ENCODE peak calls at places on chromosomes 5 and 9, in ten cellular contexts. One of them, this sample, is unnamed. For H3K4me1 and H3K9me3, the result is how much of the 10 kb centered on the place peaks cover.

GRCh38 chr5:167594750-167595149 is 696.7 kb upstream of the WWC1 start:
- DNase-seq in uterus: no peak
- DNase-seq in astrocyte: no peak
- DNase-seq in heart left ventricle: no peak
- DNase-seq in A673: no peak
- DNase-seq in osteoblast: no peak
- DNase-seq in ovary: no peak
- DNase-seq in endothelial cell of umbilical vein: no peak
- DNase-seq in ascending aorta: no peak
- DNase-seq in stomach: no peak
- DNase-seq in this sample: peak

GRCh38 chr9:76136986-76137385 is 246.5 kb downstream of the PCSK5 start:
- DNase-seq in uterus: no peak
- DNase-seq in astrocyte: peak
- DNase-seq in heart left ventricle: no peak
- DNase-seq in A673: no peak
- DNase-seq in osteoblast: no peak
- DNase-seq in ovary: peak
- DNase-seq in endothelial cell of umbilical vein: peak
- DNase-seq in ascending aorta: no peak
- DNase-seq in stomach: no peak
- DNase-seq in this sample: peak

GRCh38 chr9:129523953-129524847 is 96.7 kb downstream of the C9orf50 start:
- DNase-seq in uterus: no peak
- DNase-seq in astrocyte: no peak
- DNase-seq in heart left ventricle: no peak
- DNase-seq in A673: no peak
- DNase-seq in osteoblast: no peak
- DNase-seq in ovary: no peak
- DNase-seq in endothelial cell of umbilical vein: no peak
- DNase-seq in ascending aorta: no peak
- DNase-seq in stomach: no peak
- DNase-seq in this sample: no peak

GRCh38 chr5:132261881-132262845 is 4.7 kb downstream of the PDLIM4 start:
- DNase-seq in uterus: no peak
- DNase-seq in astrocyte: no peak
- DNase-seq in heart left ventricle: no peak
- DNase-seq in A673: no peak
- DNase-seq in osteoblast: no peak
- DNase-seq in ovary: no peak
- DNase-seq in endothelial cell of umbilical vein: no peak
- DNase-seq in ascending aorta: no peak
- DNase-seq in stomach: no peak
- DNase-seq in this sample: no peak

GRCh38 chr9:105187781-105188180 is 56.7 kb upstream of the SLC44A1 start:
- DNase-seq in uterus: no peak
- DNase-seq in astrocyte: peak
- DNase-seq in heart left ventricle: no peak
- DNase-seq in A673: no peak
- DNase-seq in osteoblast: peak
- DNase-seq in ovary: no peak
- DNase-seq in endothelial cell of umbilical vein: peak
- DNase-seq in ascending aorta: no peak
- DNase-seq in stomach: no peak
- DNase-seq in this sample: peak

GRCh38 chr5:119378075-119378699 is 22.4 kb downstream of the TNFAIP8 start:
- DNase-seq in uterus: no peak
- DNase-seq in astrocyte: no peak
- DNase-seq in heart left ventricle: no peak
- DNase-seq in A673: no peak
- DNase-seq in osteoblast: peak
- DNase-seq in ovary: no peak
- DNase-seq in endothelial cell of umbilical vein: no peak
- DNase-seq in ascending aorta: no peak
- DNase-seq in stomach: no peak
- DNase-seq in this sample: peak

GRCh38 chr5:102755691-102756371 is 726 bp downstream of the PAM start:
- DNase-seq in uterus: peak
- DNase-seq in astrocyte: peak
- DNase-seq in heart left ventricle: peak
- DNase-seq in A673: peak
- DNase-seq in osteoblast: peak
- DNase-seq in ovary: peak
- DNase-seq in endothelial cell of umbilical vein: peak
- DNase-seq in ascending aorta: peak
- DNase-seq in stomach: peak
- DNase-seq in this sample: peak

GRCh38 chr5:15249152-15249551 is 250.8 kb upstream of the FBXL7 start:
- DNase-seq in uterus: no peak
- DNase-seq in astrocyte: peak
- DNase-seq in heart left ventricle: no peak
- DNase-seq in A673: no peak
- DNase-seq in osteoblast: no peak
- DNase-seq in ovary: no peak
- DNase-seq in endothelial cell of umbilical vein: peak
- DNase-seq in ascending aorta: no peak
- DNase-seq in stomach: no peak
- DNase-seq in this sample: peak

GRCh38 chr9:36441966-36442365 is 41.9 kb upstream of the RNF38 start:
- DNase-seq in uterus: no peak
- DNase-seq in astrocyte: no peak
- DNase-seq in heart left ventricle: no peak
- DNase-seq in A673: peak
- DNase-seq in osteoblast: no peak
- DNase-seq in ovary: no peak
- DNase-seq in endothelial cell of umbilical vein: no peak
- DNase-seq in ascending aorta: no peak
- DNase-seq in stomach: no peak
- DNase-seq in this sample: no peak

GRCh38 chr9:116175616-116176015 is 22.0 kb downstream of the PAPPA start:
- DNase-seq in uterus: no peak
- DNase-seq in astrocyte: no peak
- DNase-seq in heart left ventricle: no peak
- DNase-seq in A673: no peak
- DNase-seq in osteoblast: no peak
- DNase-seq in ovary: no peak
- DNase-seq in endothelial cell of umbilical vein: no peak
- DNase-seq in ascending aorta: no peak
- DNase-seq in stomach: no peak
- DNase-seq in this sample: peak

GRCh38 chr9:26264709-26265601 is 586.7 kb upstream of the TUSC1 start:
- DNase-seq in uterus: no peak
- DNase-seq in astrocyte: peak
- DNase-seq in heart left ventricle: no peak
- DNase-seq in A673: peak
- DNase-seq in osteoblast: no peak
- DNase-seq in ovary: no peak
- DNase-seq in endothelial cell of umbilical vein: peak
- DNase-seq in ascending aorta: no peak
- DNase-seq in stomach: no peak
- DNase-seq in this sample: peak

GRCh38 chr5:72208324-72208723 is 101.0 kb downstream of the MAP1B start:
- DNase-seq in uterus: no peak
- DNase-seq in astrocyte: no peak
- DNase-seq in heart left ventricle: no peak
- DNase-seq in A673: no peak
- DNase-seq in osteoblast: no peak
- DNase-seq in ovary: no peak
- DNase-seq in endothelial cell of umbilical vein: no peak
- DNase-seq in ascending aorta: no peak
- DNase-seq in stomach: no peak
- DNase-seq in this sample: no peak

GRCh38 chr5:72213482-72213881 is 106.2 kb downstream of the MAP1B start:
- DNase-seq in uterus: no peak
- DNase-seq in astrocyte: no peak
- DNase-seq in heart left ventricle: no peak
- DNase-seq in A673: no peak
- DNase-seq in osteoblast: no peak
- DNase-seq in ovary: no peak
- DNase-seq in endothelial cell of umbilical vein: no peak
- DNase-seq in ascending aorta: no peak
- DNase-seq in stomach: no peak
- DNase-seq in this sample: no peak

GRCh38 chr5:72212171-72212570 is 104.9 kb downstream of the MAP1B start:
- DNase-seq in uterus: no peak
- DNase-seq in astrocyte: no peak
- DNase-seq in heart left ventricle: no peak
- DNase-seq in A673: no peak
- DNase-seq in osteoblast: no peak
- DNase-seq in ovary: no peak
- DNase-seq in endothelial cell of umbilical vein: no peak
- DNase-seq in ascending aorta: no peak
- DNase-seq in stomach: no peak
- DNase-seq in this sample: no peak

GRCh38 chr5:72209515-72210115 is 102.3 kb downstream of the MAP1B start:
- DNase-seq in uterus: no peak
- DNase-seq in astrocyte: peak
- DNase-seq in heart left ventricle: no peak
- DNase-seq in A673: peak
- DNase-seq in osteoblast: no peak
- DNase-seq in ovary: no peak
- DNase-seq in endothelial cell of umbilical vein: peak
- DNase-seq in ascending aorta: no peak
- DNase-seq in stomach: no peak
- DNase-seq in this sample: no peak

DNA sequence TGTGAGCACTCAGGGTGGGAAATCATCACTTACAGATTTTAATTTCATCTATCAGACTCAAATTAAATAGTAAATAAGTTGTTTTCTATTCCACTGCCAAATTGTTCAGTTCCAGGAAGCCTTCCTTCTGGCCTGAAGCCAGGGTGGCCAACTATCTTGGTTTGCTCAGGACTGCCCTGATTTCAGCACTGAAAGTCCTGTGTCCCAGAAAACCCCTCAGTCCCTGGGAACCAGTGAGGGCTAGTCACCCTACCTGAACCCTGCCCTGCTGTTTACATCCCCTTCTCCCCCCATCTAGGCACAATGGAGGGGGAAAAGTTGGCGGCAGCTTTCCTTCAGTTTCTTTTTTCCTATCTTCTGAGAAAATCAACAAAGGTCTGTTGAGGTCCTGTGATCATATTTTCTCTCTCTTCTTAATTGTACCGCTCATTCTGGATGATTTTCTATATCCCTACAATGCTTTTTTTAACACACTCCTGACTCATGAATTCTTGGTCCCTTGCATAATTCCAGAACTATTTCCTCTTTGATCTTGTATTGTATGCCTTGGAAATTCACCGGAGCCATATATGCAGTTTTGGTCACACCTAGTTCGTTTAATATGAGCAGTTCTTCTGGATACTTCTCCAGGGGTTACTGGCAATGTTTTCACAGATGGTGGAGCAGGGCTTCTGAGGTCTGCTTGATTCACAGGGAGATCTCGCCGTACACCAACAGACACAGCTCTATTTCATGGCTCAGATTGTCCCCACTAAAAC is 103.8 kb downstream of the MAP1B start:
- DNase-seq in uterus: peak
- DNase-seq in astrocyte: peak
- DNase-seq in heart left ventricle: peak
- DNase-seq in A673: no peak
- DNase-seq in osteoblast: peak
- DNase-seq in ovary: peak
- DNase-seq in endothelial cell of umbilical vein: peak
- DNase-seq in ascending aorta: no peak
- DNase-seq in stomach: peak
- DNase-seq in this sample: peak
- H3K4me3 ChIP-seq in uterus: no peak
- H3K4me3 ChIP-seq in astrocyte: peak
- H3K4me3 ChIP-seq in heart left ventricle: no peak
- H3K4me3 ChIP-seq in A673: no peak
- H3K4me3 ChIP-seq in osteoblast: peak
- H3K4me3 ChIP-seq in ovary: no peak
- H3K4me3 ChIP-seq in endothelial cell of umbilical vein: no peak
- H3K4me3 ChIP-seq in ascending aorta: no peak
- H3K4me3 ChIP-seq in stomach: no peak
- H3K4me3 ChIP-seq in this sample: peak

GRCh38 chr9:113237026-113237425 is 15.7 kb downstream of the SLC31A1 start:
- DNase-seq in uterus: no peak
- DNase-seq in astrocyte: no peak
- DNase-seq in heart left ventricle: no peak
- DNase-seq in A673: no peak
- DNase-seq in osteoblast: no peak
- DNase-seq in ovary: no peak
- DNase-seq in endothelial cell of umbilical vein: no peak
- DNase-seq in ascending aorta: no peak
- DNase-seq in stomach: no peak
- DNase-seq in this sample: no peak
- H3K4me1 ChIP-seq in uterus: under half
- H3K4me1 ChIP-seq in astrocyte: under half
- H3K4me1 ChIP-seq in heart left ventricle: under half
- H3K4me1 ChIP-seq in A673: under half
- H3K4me1 ChIP-seq in osteoblast: under half
- H3K4me1 ChIP-seq in ovary: under half
- H3K4me1 ChIP-seq in endothelial cell of umbilical vein: under half
- H3K4me1 ChIP-seq in ascending aorta: under half
- H3K4me1 ChIP-seq in stomach: under half
- H3K4me1 ChIP-seq in this sample: under half

DNA sequence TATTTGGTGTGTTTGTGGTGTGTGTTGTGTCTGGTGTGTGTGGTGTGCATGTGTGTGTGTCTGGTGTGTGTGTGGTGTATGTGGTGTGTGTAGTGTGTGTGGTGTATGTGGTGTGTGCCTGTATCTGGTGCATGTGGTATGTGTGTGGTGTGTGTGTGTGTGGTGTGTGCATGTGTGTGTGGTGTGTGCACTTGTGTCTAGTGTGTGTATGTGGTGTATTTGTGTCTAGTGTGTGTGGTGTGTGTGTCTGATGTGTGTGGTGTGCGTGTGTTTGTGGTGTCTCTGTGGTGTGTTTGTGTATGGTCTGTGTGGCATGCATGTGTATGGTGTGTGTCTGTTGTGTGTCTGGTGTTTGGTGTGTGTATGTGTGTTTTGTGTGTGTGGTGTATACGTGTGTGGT is 71.1 kb downstream of the CACNA1B start:
- DNase-seq in uterus: no peak
- DNase-seq in astrocyte: no peak
- DNase-seq in heart left ventricle: no peak
- DNase-seq in A673: no peak
- DNase-seq in osteoblast: no peak
- DNase-seq in ovary: no peak
- DNase-seq in endothelial cell of umbilical vein: no peak
- DNase-seq in ascending aorta: no peak
- DNase-seq in stomach: no peak
- DNase-seq in this sample: no peak
- H3K9me3 ChIP-seq in uterus: under half
- H3K9me3 ChIP-seq in astrocyte: under half
- H3K9me3 ChIP-seq in heart left ventricle: under half
- H3K9me3 ChIP-seq in A673: under half
- H3K9me3 ChIP-seq in osteoblast: under half
- H3K9me3 ChIP-seq in ovary: under half
- H3K9me3 ChIP-seq in endothelial cell of umbilical vein: under half
- H3K9me3 ChIP-seq in ascending aorta: under half
- H3K9me3 ChIP-seq in stomach: under half
- H3K9me3 ChIP-seq in this sample: under half

DNA sequence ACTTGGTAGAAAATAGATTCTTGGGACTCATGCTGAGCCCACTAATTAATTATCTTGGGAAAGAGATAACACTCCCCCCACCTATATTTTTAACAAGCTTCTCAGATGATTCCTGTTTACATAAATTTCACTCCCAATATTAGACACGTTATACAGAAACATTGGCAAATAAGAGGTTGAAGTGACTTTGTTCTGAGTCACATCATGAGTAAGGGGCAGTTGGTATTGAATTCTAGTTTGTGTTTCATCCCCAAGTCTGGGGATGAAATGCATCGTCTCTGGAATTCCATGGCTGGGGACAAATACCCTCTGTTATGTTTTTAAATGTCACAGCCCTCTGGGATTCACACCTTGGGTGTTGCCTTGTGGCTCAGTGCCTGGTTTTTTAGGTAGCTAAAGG is 41.0 kb downstream of the BASP1 start:
- DNase-seq in uterus: no peak
- DNase-seq in astrocyte: peak
- DNase-seq in heart left ventricle: no peak
- DNase-seq in A673: no peak
- DNase-seq in osteoblast: no peak
- DNase-seq in ovary: no peak
- DNase-seq in endothelial cell of umbilical vein: no peak
- DNase-seq in ascending aorta: no peak
- DNase-seq in stomach: no peak
- DNase-seq in this sample: no peak
- H3K4me3 ChIP-seq in uterus: no peak
- H3K4me3 ChIP-seq in astrocyte: no peak
- H3K4me3 ChIP-seq in heart left ventricle: no peak
- H3K4me3 ChIP-seq in A673: no peak
- H3K4me3 ChIP-seq in osteoblast: no peak
- H3K4me3 ChIP-seq in ovary: no peak
- H3K4me3 ChIP-seq in endothelial cell of umbilical vein: no peak
- H3K4me3 ChIP-seq in ascending aorta: no peak
- H3K4me3 ChIP-seq in stomach: no peak
- H3K4me3 ChIP-seq in this sample: no peak